ENCODE peak calls at places on chromosome 21, in nine cellular contexts. L is lung, P is ovary, A is thyroid gland, R is left ventricle myocardium inferior, C is pancreas, X is AG04450, G is body of pancreas, I is neural progenitor cell. K is an unnamed sample.

GRCh38 chr21:15660424-15660805 is 69.4 kb upstream of the USP25 start:
- DNase-seq in G (no peak), R (no peak), A (no peak), X (no peak), I (no peak), C (no peak), P (no peak), L (no peak), K (no peak)

GRCh38 chr21:45163413-45164123 is 89.2 kb downstream of the ADARB1 start:
- DNase-seq in L (no peak), P (no peak), G (no peak), R (no peak), X (no peak), I (no peak), C (no peak), A (no peak), K (no peak)

GRCh38 chr21:39159342-39160063 is 23.7 kb downstream of the PSMG1 start:
- DNase-seq in X (peak), C (no peak), A (no peak), P (no peak), I (no peak), R (no peak), G (no peak), L (no peak), K (no peak)

GRCh38 chr21:39149882-39150281 is 33.4 kb downstream of the PSMG1 start:
- DNase-seq in R (no peak), X (no peak), I (no peak), L (no peak), A (no peak), P (no peak), C (no peak), G (no peak), K (no peak)

GRCh38 chr21:42321231-42321630 is 6.0 kb upstream of the TFF3 start:
- DNase-seq in A (no peak), I (no peak), R (no peak), G (no peak), X (no peak), C (no peak), L (no peak), P (no peak), K (no peak)

GRCh38 chr21:24895885-24896734 is 711.2 kb downstream of the MRPL39 start:
- DNase-seq in P (no peak), G (peak), I (peak), A (no peak), X (no peak), R (no peak), L (no peak), C (no peak), K (no peak)

GRCh38 chr21:28743723-28744122 is 249.0 kb downstream of the LTN1 start:
- DNase-seq in C (no peak), A (no peak), I (no peak), G (no peak), L (no peak), P (no peak), X (no peak), R (no peak), K (no peak)

GRCh38 chr21:28832013-28832714 is 160.5 kb downstream of the LTN1 start:
- DNase-seq in A (no peak), C (no peak), R (no peak), P (no peak), I (no peak), L (no peak), X (no peak), G (no peak), K (no peak)

GRCh38 chr21:35940074-35940927 is 120.0 kb downstream of the SETD4 start:
- DNase-seq in R (no peak), X (peak), P (peak), A (peak), L (peak), I (peak), C (no peak), G (peak), K (peak)

GRCh38 chr21:29318354-29318753 is 19.6 kb downstream of the BACH1 start:
- DNase-seq in A (peak), I (no peak), R (no peak), L (no peak), P (no peak), X (no peak), G (peak), C (peak), K (no peak)

GRCh38 chr21:36125513-36126121 is 9.3 kb upstream of the CBR3 start:
- DNase-seq in X (no peak), G (peak), L (peak), A (peak), C (peak), R (peak), P (peak), I (peak), K (no peak)

GRCh38 chr21:44649701-44650100 is 3.5 kb downstream of the KRTAP10-11 start:
- DNase-seq in A (no peak), P (no peak), C (no peak), G (no peak), X (no peak), R (no peak), I (no peak), L (peak), K (no peak)

GRCh38 chr21:43712268-43712942 is 6.5 kb upstream of the PDXK start:
- DNase-seq in X (no peak), G (peak), C (no peak), A (peak), L (peak), P (no peak), I (no peak), R (no peak), K (no peak)

DNA sequence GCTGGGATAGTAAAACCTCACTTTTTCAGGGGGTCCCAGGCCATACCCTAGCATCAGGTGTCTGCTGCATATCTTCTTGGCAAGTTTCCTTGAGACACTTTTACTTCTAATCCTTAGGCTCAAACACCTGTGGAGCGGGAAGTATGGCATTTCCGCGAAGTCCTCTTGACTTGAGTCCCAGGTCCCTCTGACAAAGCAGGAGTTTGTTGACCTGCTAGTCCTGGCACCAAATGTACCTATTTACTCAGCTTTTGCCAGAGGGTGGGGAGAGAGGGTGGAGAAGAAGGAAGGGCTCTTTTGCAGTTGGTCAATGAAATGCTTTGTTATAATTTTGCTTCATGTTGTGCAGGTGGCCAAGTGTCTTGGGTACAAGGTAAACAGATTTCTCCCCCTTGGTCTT is 59.7 kb downstream of the CLIC6 start:
- DNase-seq in I (no peak), A (no peak), C (no peak), L (peak), R (no peak), P (no peak), X (no peak), G (peak), K (no peak)
- H3K27ac ChIP-seq in I (no peak), A (no peak), C (no peak), L (no peak), R (no peak), P (no peak), X (no peak), G (peak), K (no peak)

DNA sequence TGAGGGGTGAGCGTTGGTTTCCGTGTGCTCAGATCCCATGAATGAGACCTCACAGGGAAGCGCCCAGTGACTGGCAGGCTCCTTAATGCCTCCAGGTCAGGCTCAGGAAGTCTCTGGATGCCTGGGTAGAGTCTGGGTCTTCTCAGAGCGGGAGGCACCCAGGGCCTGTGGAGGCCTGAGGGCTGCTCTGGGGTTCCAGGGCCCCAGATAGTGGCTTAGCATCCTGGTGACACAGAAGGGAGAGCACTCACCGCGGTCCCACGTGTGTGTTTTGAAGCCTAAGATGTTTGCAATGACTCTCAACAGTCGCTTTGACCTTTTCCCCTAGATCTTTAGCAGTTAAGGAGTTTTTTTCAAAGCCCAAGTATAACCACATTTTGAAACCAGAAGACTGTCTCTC is 25.0 kb downstream of the PRMT2 start:
- DNase-seq in R (no peak), C (no peak), A (no peak), X (no peak), I (no peak), L (no peak), G (no peak), P (no peak), K (no peak)
- TF ChIP-seq CTCF in R (no peak), C (no peak), A (no peak), X (no peak), I (no peak), L (no peak), G (no peak), P (no peak), K (no peak)

GRCh38 chr21:33434770-33435360 is 31.7 kb downstream of the IFNGR2 start:
- DNase-seq in X (peak), A (no peak), P (no peak), I (no peak), L (no peak), G (no peak), C (peak), R (no peak), K (no peak)
- H3K27ac ChIP-seq in X (peak), A (peak), P (no peak), I (no peak), L (peak), G (peak), C (no peak), R (peak), K (peak)

DNA sequence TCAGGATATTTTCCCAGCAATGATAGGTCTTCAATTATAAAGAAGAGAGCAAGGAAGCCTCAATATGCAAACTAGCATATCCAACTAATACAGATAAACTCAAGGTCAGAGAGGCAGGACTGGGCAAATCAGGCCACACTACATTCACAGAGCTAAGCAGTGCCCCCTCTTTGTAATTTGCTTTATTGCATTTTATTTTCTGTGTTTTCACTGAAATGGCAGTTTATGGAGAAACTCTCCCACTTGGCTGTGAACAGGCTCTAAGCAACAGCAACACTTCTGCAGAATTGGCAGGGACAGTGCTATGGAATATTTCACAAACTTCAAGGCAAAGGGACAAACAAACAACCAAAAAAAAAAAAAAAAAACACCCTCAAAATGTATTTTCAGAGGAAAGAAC is 93.4 kb upstream of the SOD1 start:
- DNase-seq in R (no peak), G (no peak), P (no peak), I (no peak), C (no peak), L (no peak), A (no peak), X (no peak), K (no peak)
- TF ChIP-seq CTCF in R (no peak), G (no peak), P (no peak), I (no peak), C (no peak), L (no peak), A (no peak), X (no peak), K (no peak)

K was measured in heart right ventricle.